ENCODE peak calls at places on chromosomes 2 and 18, in ten cellular contexts. One of them, this sample, is unnamed.

GRCh38 chr2:70243804-70244584 is 4.4 kb downstream of the TIA1 start:
- DNase-seq in fibroblast of gingiva: no peak
- DNase-seq in GM12891: no peak
- DNase-seq in HEK293T: no peak
- DNase-seq in activated CD4-positive, alpha-beta T cell treated with anti-CD3 and anti-CD28 coated beads, Interleukin-2, amount 50 U/mL, for 24 hours: no peak
- DNase-seq in H54: no peak
- DNase-seq in iPS-NIHi11: no peak
- DNase-seq in fibroblast of the aortic adventitia: no peak
- DNase-seq in endothelial cell: no peak
- DNase-seq in tibial artery: no peak
- DNase-seq in this sample: no peak

GRCh38 chr2:141778315-141778835 is 352.4 kb downstream of the LRP1B start:
- DNase-seq in endothelial cell: no peak
- DNase-seq in fibroblast of the aortic adventitia: no peak
- DNase-seq in iPS-NIHi11: no peak
- DNase-seq in GM12891: no peak
- DNase-seq in tibial artery: no peak
- DNase-seq in fibroblast of gingiva: no peak
- DNase-seq in H54: no peak
- DNase-seq in activated CD4-positive, alpha-beta T cell treated with anti-CD3 and anti-CD28 coated beads, Interleukin-2, amount 50 U/mL, for 24 hours: no peak
- DNase-seq in HEK293T: no peak
- DNase-seq in this sample: no peak

GRCh38 chr2:127893033-127893432 is 7.3 kb upstream of the AMMECR1L start:
- DNase-seq in fibroblast of gingiva: no peak
- DNase-seq in fibroblast of the aortic adventitia: no peak
- DNase-seq in iPS-NIHi11: no peak
- DNase-seq in endothelial cell: no peak
- DNase-seq in H54: no peak
- DNase-seq in tibial artery: no peak
- DNase-seq in GM12891: no peak
- DNase-seq in activated CD4-positive, alpha-beta T cell treated with anti-CD3 and anti-CD28 coated beads, Interleukin-2, amount 50 U/mL, for 24 hours: no peak
- DNase-seq in HEK293T: no peak
- DNase-seq in this sample: peak; percentile 33

GRCh38 chr2:231270221-231271114 is 72.0 kb downstream of the ARMC9 start:
- DNase-seq in activated CD4-positive, alpha-beta T cell treated with anti-CD3 and anti-CD28 coated beads, Interleukin-2, amount 50 U/mL, for 24 hours: no peak
- DNase-seq in endothelial cell: no peak
- DNase-seq in tibial artery: no peak
- DNase-seq in fibroblast of the aortic adventitia: no peak
- DNase-seq in fibroblast of gingiva: peak; percentile 30
- DNase-seq in iPS-NIHi11: no peak
- DNase-seq in H54: no peak
- DNase-seq in HEK293T: no peak
- DNase-seq in GM12891: no peak
- DNase-seq in this sample: no peak

GRCh38 chr2:128599700-128600099 is 281.0 kb upstream of the HS6ST1 start:
- DNase-seq in H54: no peak
- DNase-seq in endothelial cell: no peak
- DNase-seq in fibroblast of gingiva: no peak
- DNase-seq in fibroblast of the aortic adventitia: no peak
- DNase-seq in GM12891: no peak
- DNase-seq in HEK293T: no peak
- DNase-seq in iPS-NIHi11: no peak
- DNase-seq in tibial artery: no peak
- DNase-seq in activated CD4-positive, alpha-beta T cell treated with anti-CD3 and anti-CD28 coated beads, Interleukin-2, amount 50 U/mL, for 24 hours: no peak
- DNase-seq in this sample: peak; percentile 15

GRCh38 chr2:215410932-215411285 is 25.0 kb downstream of the FN1 start:
- DNase-seq in tibial artery: no peak
- DNase-seq in fibroblast of the aortic adventitia: peak; percentile 98
- DNase-seq in activated CD4-positive, alpha-beta T cell treated with anti-CD3 and anti-CD28 coated beads, Interleukin-2, amount 50 U/mL, for 24 hours: no peak
- DNase-seq in HEK293T: no peak
- DNase-seq in fibroblast of gingiva: peak; percentile 95
- DNase-seq in H54: peak; percentile 38
- DNase-seq in GM12891: no peak
- DNase-seq in iPS-NIHi11: no peak
- DNase-seq in endothelial cell: no peak
- DNase-seq in this sample: no peak

GRCh38 chr18:32438173-32438572 is 32.5 kb downstream of the GAREM1 start:
- DNase-seq in HEK293T: no peak
- DNase-seq in tibial artery: no peak
- DNase-seq in endothelial cell: no peak
- DNase-seq in GM12891: no peak
- DNase-seq in H54: no peak
- DNase-seq in fibroblast of gingiva: no peak
- DNase-seq in fibroblast of the aortic adventitia: no peak
- DNase-seq in activated CD4-positive, alpha-beta T cell treated with anti-CD3 and anti-CD28 coated beads, Interleukin-2, amount 50 U/mL, for 24 hours: no peak
- DNase-seq in iPS-NIHi11: no peak
- DNase-seq in this sample: no peak

GRCh38 chr18:48607049-48607984 is 68.5 kb downstream of the CTIF start:
- DNase-seq in fibroblast of gingiva: peak; percentile 81
- DNase-seq in iPS-NIHi11: peak; percentile 53
- DNase-seq in H54: peak; percentile 56
- DNase-seq in tibial artery: peak; percentile 51
- DNase-seq in HEK293T: no peak
- DNase-seq in fibroblast of the aortic adventitia: peak; percentile 89
- DNase-seq in activated CD4-positive, alpha-beta T cell treated with anti-CD3 and anti-CD28 coated beads, Interleukin-2, amount 50 U/mL, for 24 hours: no peak
- DNase-seq in endothelial cell: no peak
- DNase-seq in GM12891: no peak
- DNase-seq in this sample: no peak

GRCh38 chr2:20062615-20063545 is 11.5 kb upstream of the LAPTM4A start:
- DNase-seq in activated CD4-positive, alpha-beta T cell treated with anti-CD3 and anti-CD28 coated beads, Interleukin-2, amount 50 U/mL, for 24 hours: no peak
- DNase-seq in fibroblast of the aortic adventitia: peak; percentile 94
- DNase-seq in fibroblast of gingiva: peak; percentile 93
- DNase-seq in H54: no peak
- DNase-seq in GM12891: no peak
- DNase-seq in endothelial cell: no peak
- DNase-seq in tibial artery: peak; percentile 76
- DNase-seq in HEK293T: no peak
- DNase-seq in iPS-NIHi11: no peak
- DNase-seq in this sample: no peak

GRCh38 chr2:16034151-16034974 is 94.0 kb downstream of the MYCN start:
- DNase-seq in GM12891: no peak
- DNase-seq in activated CD4-positive, alpha-beta T cell treated with anti-CD3 and anti-CD28 coated beads, Interleukin-2, amount 50 U/mL, for 24 hours: no peak
- DNase-seq in fibroblast of gingiva: no peak
- DNase-seq in iPS-NIHi11: peak; percentile 79
- DNase-seq in endothelial cell: peak; percentile 44
- DNase-seq in fibroblast of the aortic adventitia: no peak
- DNase-seq in tibial artery: no peak
- DNase-seq in H54: no peak
- DNase-seq in HEK293T: peak; percentile 48
- DNase-seq in this sample: peak; percentile 78

GRCh38 chr2:168212167-168212566 is 35.2 kb downstream of the STK39 start:
- DNase-seq in H54: no peak
- DNase-seq in fibroblast of the aortic adventitia: no peak
- DNase-seq in GM12891: no peak
- DNase-seq in HEK293T: no peak
- DNase-seq in tibial artery: no peak
- DNase-seq in iPS-NIHi11: no peak
- DNase-seq in fibroblast of gingiva: no peak
- DNase-seq in endothelial cell: no peak
- DNase-seq in activated CD4-positive, alpha-beta T cell treated with anti-CD3 and anti-CD28 coated beads, Interleukin-2, amount 50 U/mL, for 24 hours: no peak
- DNase-seq in this sample: no peak

GRCh38 chr2:171522804-171523338 is 597 bp downstream of the CYBRD1 start:
- DNase-seq in activated CD4-positive, alpha-beta T cell treated with anti-CD3 and anti-CD28 coated beads, Interleukin-2, amount 50 U/mL, for 24 hours: no peak
- DNase-seq in tibial artery: no peak
- DNase-seq in endothelial cell: peak; percentile 50
- DNase-seq in iPS-NIHi11: peak; percentile 63
- DNase-seq in H54: peak; percentile 12
- DNase-seq in GM12891: peak; percentile 43
- DNase-seq in HEK293T: peak; percentile 50
- DNase-seq in fibroblast of gingiva: peak; percentile 29
- DNase-seq in fibroblast of the aortic adventitia: peak; percentile 22
- DNase-seq in this sample: peak; percentile 56

GRCh38 chr18:64037812-64038414 is 68.0 kb downstream of the SERPINB8 start:
- DNase-seq in GM12891: no peak
- DNase-seq in fibroblast of the aortic adventitia: peak; percentile 20
- DNase-seq in activated CD4-positive, alpha-beta T cell treated with anti-CD3 and anti-CD28 coated beads, Interleukin-2, amount 50 U/mL, for 24 hours: no peak
- DNase-seq in iPS-NIHi11: peak; percentile 64
- DNase-seq in endothelial cell: no peak
- DNase-seq in tibial artery: no peak
- DNase-seq in HEK293T: peak; percentile 10
- DNase-seq in H54: peak; percentile 5
- DNase-seq in fibroblast of gingiva: no peak
- DNase-seq in this sample: no peak

GRCh38 chr2:220646424-220646823 is 925.7 kb downstream of the EPHA4 start:
- DNase-seq in activated CD4-positive, alpha-beta T cell treated with anti-CD3 and anti-CD28 coated beads, Interleukin-2, amount 50 U/mL, for 24 hours: no peak
- DNase-seq in HEK293T: no peak
- DNase-seq in iPS-NIHi11: no peak
- DNase-seq in H54: no peak
- DNase-seq in fibroblast of the aortic adventitia: no peak
- DNase-seq in endothelial cell: no peak
- DNase-seq in tibial artery: no peak
- DNase-seq in GM12891: no peak
- DNase-seq in fibroblast of gingiva: no peak
- DNase-seq in this sample: no peak

GRCh38 chr2:105261061-105261460 is 19.5 kb downstream of the GPR45 start:
- DNase-seq in fibroblast of gingiva: peak; percentile 94
- DNase-seq in H54: no peak
- DNase-seq in endothelial cell: no peak
- DNase-seq in HEK293T: no peak
- DNase-seq in iPS-NIHi11: no peak
- DNase-seq in fibroblast of the aortic adventitia: peak; percentile 78
- DNase-seq in GM12891: no peak
- DNase-seq in tibial artery: no peak
- DNase-seq in activated CD4-positive, alpha-beta T cell treated with anti-CD3 and anti-CD28 coated beads, Interleukin-2, amount 50 U/mL, for 24 hours: no peak
- DNase-seq in this sample: no peak

GRCh38 chr2:135820003-135820618 is 16.9 kb downstream of the LCT start:
- DNase-seq in endothelial cell: no peak
- DNase-seq in HEK293T: no peak
- DNase-seq in H54: peak; percentile 21
- DNase-seq in fibroblast of the aortic adventitia: no peak
- DNase-seq in tibial artery: no peak
- DNase-seq in fibroblast of gingiva: no peak
- DNase-seq in GM12891: peak; percentile 45
- DNase-seq in iPS-NIHi11: no peak
- DNase-seq in activated CD4-positive, alpha-beta T cell treated with anti-CD3 and anti-CD28 coated beads, Interleukin-2, amount 50 U/mL, for 24 hours: peak; percentile 81
- DNase-seq in this sample: no peak

GRCh38 chr18:2417861-2418610 is 153.3 kb downstream of the METTL4 start:
- DNase-seq in fibroblast of the aortic adventitia: peak; percentile 32
- DNase-seq in endothelial cell: no peak
- DNase-seq in H54: no peak
- DNase-seq in GM12891: no peak
- DNase-seq in fibroblast of gingiva: no peak
- DNase-seq in activated CD4-positive, alpha-beta T cell treated with anti-CD3 and anti-CD28 coated beads, Interleukin-2, amount 50 U/mL, for 24 hours: no peak
- DNase-seq in HEK293T: no peak
- DNase-seq in iPS-NIHi11: no peak
- DNase-seq in tibial artery: no peak
- DNase-seq in this sample: no peak

GRCh38 chr2:128552806-128553551 is 234.3 kb upstream of the HS6ST1 start:
- DNase-seq in tibial artery: no peak
- DNase-seq in H54: no peak
- DNase-seq in fibroblast of the aortic adventitia: peak; percentile 17
- DNase-seq in iPS-NIHi11: no peak
- DNase-seq in fibroblast of gingiva: no peak
- DNase-seq in endothelial cell: no peak
- DNase-seq in activated CD4-positive, alpha-beta T cell treated with anti-CD3 and anti-CD28 coated beads, Interleukin-2, amount 50 U/mL, for 24 hours: no peak
- DNase-seq in GM12891: no peak
- DNase-seq in HEK293T: no peak
- DNase-seq in this sample: no peak

GRCh38 chr2:42788882-42789281 is 3.5 kb downstream of the HAAO start:
- DNase-seq in tibial artery: no peak
- DNase-seq in fibroblast of the aortic adventitia: no peak
- DNase-seq in H54: no peak
- DNase-seq in fibroblast of gingiva: no peak
- DNase-seq in iPS-NIHi11: no peak
- DNase-seq in HEK293T: no peak
- DNase-seq in activated CD4-positive, alpha-beta T cell treated with anti-CD3 and anti-CD28 coated beads, Interleukin-2, amount 50 U/mL, for 24 hours: no peak
- DNase-seq in GM12891: no peak
- DNase-seq in endothelial cell: no peak
- DNase-seq in this sample: no peak

GRCh38 chr2:234051374-234052070 is 1.0 kb downstream of the SPP2 start:
- DNase-seq in fibroblast of the aortic adventitia: peak; percentile 18
- DNase-seq in iPS-NIHi11: no peak
- DNase-seq in fibroblast of gingiva: no peak
- DNase-seq in tibial artery: no peak
- DNase-seq in HEK293T: no peak
- DNase-seq in H54: no peak
- DNase-seq in activated CD4-positive, alpha-beta T cell treated with anti-CD3 and anti-CD28 coated beads, Interleukin-2, amount 50 U/mL, for 24 hours: no peak
- DNase-seq in endothelial cell: no peak
- DNase-seq in GM12891: no peak
- DNase-seq in this sample: no peak

GRCh38 chr18:39675358-39675757 is 2109.8 kb upstream of the CELF4 start:
- DNase-seq in fibroblast of the aortic adventitia: peak; percentile 37
- DNase-seq in endothelial cell: no peak
- DNase-seq in GM12891: no peak
- DNase-seq in HEK293T: peak; percentile 31
- DNase-seq in iPS-NIHi11: peak; percentile 11
- DNase-seq in activated CD4-positive, alpha-beta T cell treated with anti-CD3 and anti-CD28 coated beads, Interleukin-2, amount 50 U/mL, for 24 hours: no peak
- DNase-seq in H54: peak; percentile 2
- DNase-seq in fibroblast of gingiva: no peak
- DNase-seq in tibial artery: no peak
- DNase-seq in this sample: no peak

GRCh38 chr2:99623613-99624012 is 133.8 kb upstream of the REV1 start:
- DNase-seq in iPS-NIHi11: no peak
- DNase-seq in H54: no peak
- DNase-seq in tibial artery: no peak
- DNase-seq in activated CD4-positive, alpha-beta T cell treated with anti-CD3 and anti-CD28 coated beads, Interleukin-2, amount 50 U/mL, for 24 hours: no peak
- DNase-seq in GM12891: no peak
- DNase-seq in endothelial cell: no peak
- DNase-seq in fibroblast of gingiva: no peak
- DNase-seq in HEK293T: no peak
- DNase-seq in fibroblast of the aortic adventitia: no peak
- DNase-seq in this sample: no peak

GRCh38 chr2:105545731-105546622 is 147.1 kb upstream of the FHL2 start:
- DNase-seq in H54: peak; percentile 61
- DNase-seq in fibroblast of the aortic adventitia: peak; percentile 74
- DNase-seq in iPS-NIHi11: peak; percentile 84
- DNase-seq in endothelial cell: peak; percentile 80
- DNase-seq in tibial artery: peak; percentile 66
- DNase-seq in HEK293T: peak; percentile 76
- DNase-seq in activated CD4-positive, alpha-beta T cell treated with anti-CD3 and anti-CD28 coated beads, Interleukin-2, amount 50 U/mL, for 24 hours: peak; percentile 47
- DNase-seq in GM12891: no peak
- DNase-seq in fibroblast of gingiva: peak; percentile 42
- DNase-seq in this sample: peak; percentile 66

GRCh38 chr2:164151518-164151917 is 415.7 kb upstream of the FIGN start:
- DNase-seq in H54: no peak
- DNase-seq in GM12891: no peak
- DNase-seq in activated CD4-positive, alpha-beta T cell treated with anti-CD3 and anti-CD28 coated beads, Interleukin-2, amount 50 U/mL, for 24 hours: no peak
- DNase-seq in fibroblast of gingiva: peak; percentile 43
- DNase-seq in endothelial cell: no peak
- DNase-seq in fibroblast of the aortic adventitia: peak; percentile 49
- DNase-seq in iPS-NIHi11: no peak
- DNase-seq in tibial artery: no peak
- DNase-seq in HEK293T: no peak
- DNase-seq in this sample: no peak

GRCh38 chr2:219650426-219651248 is 23.2 kb downstream of the SLC4A3 start:
- DNase-seq in HEK293T: no peak
- DNase-seq in fibroblast of gingiva: no peak
- DNase-seq in fibroblast of the aortic adventitia: no peak
- DNase-seq in iPS-NIHi11: no peak
- DNase-seq in activated CD4-positive, alpha-beta T cell treated with anti-CD3 and anti-CD28 coated beads, Interleukin-2, amount 50 U/mL, for 24 hours: no peak
- DNase-seq in GM12891: no peak
- DNase-seq in endothelial cell: no peak
- DNase-seq in H54: no peak
- DNase-seq in tibial artery: no peak
- DNase-seq in this sample: peak; percentile 20